ENCODE peak calls at places on chromosomes 1 and 21, in nine cellular contexts. X is C1 segment of cervical spinal cord; D is esophagus muscularis mucosa; A is stimulated activated CD8-positive, alpha-beta memory T cell treated with anti-CD3 and anti-CD28 coated beads, Interleukin-2, amount 100 ng/mL, for 1 hour; I is HS-27A; L is activated gamma-delta T cell treated with anti-CD3 and anti-CD28 coated beads, Interleukin-2, amount 50 U/mL, for 16 hours; H is HTR-8/SVneo; B is AG09319; N is T-helper 2 cell. U is an unnamed sample.

GRCh38 chr1:15757016-15757543 is 1.5 kb upstream of the FBLIM1 start:
- DNase-seq in X (no peak), D (no peak), A (no peak), I (no peak), L (no peak), H (no peak), B (no peak), N (no peak), U (no peak)

GRCh38 chr1:53076165-53076564 is 14.2 kb downstream of the PODN start:
- DNase-seq in X (no peak), D (no peak), A (no peak), I (no peak), L (no peak), H (no peak), B (no peak), N (no peak), U (no peak)

GRCh38 chr1:59072017-59072947 is 224.6 kb upstream of the FGGY start:
- DNase-seq in X (no peak), D (no peak), A (no peak), I (no peak), L (no peak), H (no peak), B (no peak), N (no peak), U (no peak)

GRCh38 chr1:72282271-72282656 is at the start of gene NEGR1:
- DNase-seq in X (peak), D (peak), A (no peak), I (peak), L (no peak), H (no peak), B (no peak), N (no peak), U (no peak)

GRCh38 chr21:34075099-34075425 is 1.7 kb downstream of the MRPS6 start:
- DNase-seq in X (no peak), D (no peak), A (no peak), I (no peak), L (no peak), H (no peak), B (no peak), N (no peak), U (no peak)

GRCh38 chr1:202105571-202106339 is 17.0 kb upstream of the GPR37L1 start:
- DNase-seq in X (no peak), D (no peak), A (no peak), I (peak), L (no peak), H (peak), B (no peak), N (no peak), U (no peak)

GRCh38 chr1:19033516-19033840 is 77.0 kb upstream of the IFFO2 start:
- DNase-seq in X (no peak), D (no peak), A (no peak), I (no peak), L (no peak), H (no peak), B (no peak), N (no peak), U (no peak)

GRCh38 chr1:8911416-8912309 is 33.2 kb upstream of the ENO1 start:
- DNase-seq in X (no peak), D (no peak), A (no peak), I (no peak), L (no peak), H (no peak), B (no peak), N (no peak), U (no peak)

GRCh38 chr1:27593341-27594326 is 10.3 kb downstream of the AHDC1 start:
- DNase-seq in X (no peak), D (no peak), A (no peak), I (no peak), L (no peak), H (no peak), B (no peak), N (no peak), U (no peak)

GRCh38 chr1:242525360-242525722 is 844 bp upstream of the PLD5 start:
- DNase-seq in X (no peak), D (no peak), A (no peak), I (no peak), L (no peak), H (no peak), B (no peak), N (no peak), U (no peak)

GRCh38 chr1:228927947-228928898 is 192.9 kb downstream of the RHOU start:
- DNase-seq in X (no peak), D (no peak), A (no peak), I (no peak), L (no peak), H (no peak), B (no peak), N (no peak), U (no peak)

GRCh38 chr1:205286335-205286950 is 35.1 kb downstream of the NUAK2 start:
- DNase-seq in X (no peak), D (no peak), A (peak), I (no peak), L (peak), H (no peak), B (no peak), N (peak), U (no peak)

GRCh38 chr1:2322065-2322571 is 69.2 kb downstream of the MORN1 start:
- DNase-seq in X (no peak), D (no peak), A (no peak), I (no peak), L (no peak), H (no peak), B (peak), N (no peak), U (peak)

GRCh38 chr1:201149400-201149799 is 4.9 kb downstream of the TMEM9 start:
- DNase-seq in X (no peak), D (no peak), A (no peak), I (no peak), L (no peak), H (peak), B (no peak), N (no peak), U (no peak)

GRCh38 chr21:38800924-38801744 is 4.6 kb upstream of the ETS2 start:
- DNase-seq in X (no peak), D (no peak), A (no peak), I (no peak), L (no peak), H (no peak), B (no peak), N (no peak), U (no peak)

GRCh38 chr1:96634863-96635262 is 86.7 kb upstream of the PTBP2 start:
- DNase-seq in X (no peak), D (no peak), A (no peak), I (no peak), L (no peak), H (no peak), B (no peak), N (no peak), U (no peak)

GRCh38 chr1:8862528-8862927 is 16.0 kb downstream of the ENO1 start:
- DNase-seq in X (no peak), D (no peak), A (no peak), I (no peak), L (peak), H (no peak), B (no peak), N (no peak), U (no peak)

GRCh38 chr1:11730429-11730861 is 5.5 kb upstream of the AGTRAP start:
- DNase-seq in X (no peak), D (no peak), A (no peak), I (no peak), L (peak), H (no peak), B (no peak), N (no peak), U (no peak)

GRCh38 chr1:54476231-54477109 is 70.3 kb upstream of the SSBP3 start:
- DNase-seq in X (no peak), D (no peak), A (no peak), I (no peak), L (no peak), H (no peak), B (no peak), N (no peak), U (no peak)

GRCh38 chr1:203557390-203557789 is 63.4 kb downstream of the OPTC start:
- DNase-seq in X (no peak), D (no peak), A (no peak), I (peak), L (no peak), H (no peak), B (no peak), N (no peak), U (peak)

GRCh38 chr1:971751-972506 is 5.6 kb downstream of the PLEKHN1 start:
- DNase-seq in X (no peak), D (no peak), A (no peak), I (no peak), L (no peak), H (no peak), B (no peak), N (no peak), U (no peak)

GRCh38 chr1:118785246-118785645 is 202.9 kb downstream of the TBX15 start:
- DNase-seq in X (no peak), D (no peak), A (no peak), I (no peak), L (no peak), H (no peak), B (no peak), N (no peak), U (no peak)

GRCh38 chr1:225485991-225486530 is 58.2 kb upstream of the LBR start:
- DNase-seq in X (no peak), D (no peak), A (no peak), I (no peak), L (no peak), H (no peak), B (no peak), N (no peak), U (no peak)

GRCh38 chr1:164561461-164561860 is 2.5 kb downstream of the PBX1 start:
- DNase-seq in X (no peak), D (no peak), A (no peak), I (no peak), L (no peak), H (no peak), B (no peak), N (no peak), U (no peak)

GRCh38 chr1:214287884-214288283 is 6.9 kb downstream of the SMYD2 start:
- DNase-seq in X (no peak), D (no peak), A (no peak), I (no peak), L (no peak), H (no peak), B (no peak), N (no peak), U (no peak)

U was measured in GOT3.